ENCODE peak calls at places on chromosomes 4 and X, in four cellular contexts. J, U, V and L are unnamed samples.

GRCh38 chr4:106201373-106201772 is 114.6 kb downstream of the TBCK start:
- DNase-seq in J (peak), U (no peak), V (peak), L (no peak)

GRCh38 chr4:135065366-135065765 is 863.8 kb upstream of the PABPC4L start:
- DNase-seq in J (no peak), U (no peak), V (no peak), L (no peak)

GRCh38 chrX:133633162-133633561 is 217.9 kb upstream of the GPC4 start:
- DNase-seq in J (no peak), U (no peak), V (peak), L (no peak)

GRCh38 chr4:151304226-151304625 is 21.2 kb downstream of the SH3D19 start:
- DNase-seq in J (no peak), U (no peak), V (no peak), L (no peak)

GRCh38 chrX:3393581-3394111 is 47.2 kb upstream of the MXRA5 start:
- DNase-seq in J (no peak), U (no peak), V (no peak), L (no peak)

GRCh38 chr4:169058312-169058711 is 48.3 kb upstream of the CBR4 start:
- DNase-seq in J (no peak), U (no peak), V (no peak), L (no peak)

GRCh38 chrX:10884246-10884645 is 226.9 kb upstream of the HCCS start:
- DNase-seq in J (no peak), U (no peak), V (no peak), L (no peak)

GRCh38 chr4:143667461-143667860 is 33.0 kb downstream of the FREM3 start:
- DNase-seq in J (no peak), U (no peak), V (peak), L (no peak)

GRCh38 chrX:16060252-16060651 is 63.1 kb upstream of the GRPR start:
- DNase-seq in J (no peak), U (no peak), V (peak), L (no peak)

GRCh38 chrX:38652934-38653442 is 91.6 kb downstream of the TSPAN7 start:
- DNase-seq in J (peak), U (no peak), V (no peak), L (no peak)

GRCh38 chr4:176187610-176188009 is 7.8 kb downstream of the SPATA4 start:
- DNase-seq in J (no peak), U (no peak), V (no peak), L (no peak)

GRCh38 chr4:93960916-93961315 is 132.4 kb downstream of the ATOH1 start:
- DNase-seq in J (no peak), U (no peak), V (no peak), L (no peak)

GRCh38 chr4:163484906-163485305 is 9.6 kb upstream of the TMA16 start:
- DNase-seq in J (peak), U (peak), V (peak), L (peak)

GRCh38 chr4:113784497-113785254 is 23.1 kb upstream of the CAMK2D start:
- DNase-seq in J (no peak), U (no peak), V (no peak), L (no peak)

GRCh38 chr4:139476363-139476762 is 22.4 kb downstream of the RAB33B start:
- DNase-seq in J (no peak), U (no peak), V (no peak), L (no peak)

GRCh38 chrX:18348047-18348446 is 6.4 kb downstream of the SCML2 start:
- DNase-seq in J (no peak), U (no peak), V (no peak), L (no peak)

GRCh38 chrX:129701624-129702069 is 37.1 kb upstream of the XPNPEP2 start:
- DNase-seq in J (no peak), U (no peak), V (no peak), L (no peak)

GRCh38 chr4:52655505-52655904 is 3.6 kb downstream of the USP46 start:
- DNase-seq in J (no peak), U (no peak), V (no peak), L (no peak)

GRCh38 chr4:176123710-176124407 is 58.2 kb downstream of the WDR17 start:
- DNase-seq in J (peak), U (no peak), V (peak), L (peak)

GRCh38 chrX:95539041-95539440 is 1145.6 kb upstream of the DIAPH2 start:
- DNase-seq in J (no peak), U (no peak), V (no peak), L (no peak)

GRCh38 chrX:101397779-101398178 is 7.0 kb downstream of the RPL36A start:
- DNase-seq in J (peak), U (no peak), V (no peak), L (no peak)

GRCh38 chr4:156929706-156930105 is 41.9 kb downstream of the PDGFC start:
- DNase-seq in J (no peak), U (no peak), V (no peak), L (no peak)

GRCh38 chr4:2266821-2267220 is 4.9 kb upstream of the MXD4 start:
- DNase-seq in J (no peak), U (no peak), V (no peak), L (no peak)

GRCh38 chr4:2267320-2267811 is 5.5 kb upstream of the MXD4 start:
- DNase-seq in J (peak), U (no peak), V (no peak), L (no peak)

GRCh38 chr4:2265113-2266110 is 3.5 kb upstream of the MXD4 start:
- DNase-seq in J (no peak), U (no peak), V (no peak), L (no peak)

GRCh38 chr4:2264481-2265041 is 2.7 kb upstream of the MXD4 start:
- DNase-seq in J (no peak), U (no peak), V (no peak), L (no peak)

GRCh38 chr4:2266181-2266580 is 4.3 kb upstream of the MXD4 start:
- DNase-seq in J (no peak), U (no peak), V (peak), L (no peak)
- TF ChIP-seq TEAD4 in J (no peak), U (no peak), V (no peak), L (no peak)

GRCh38 chr4:140581078-140581477 is 12.3 kb upstream of the UCP1 start:
- DNase-seq in J (no peak), U (no peak), V (no peak), L (no peak)
- TF ChIP-seq TEAD4 in J (no peak), U (no peak), V (no peak), L (no peak)

GRCh38 chr4:88866862-88867550 is 169.4 kb upstream of the NAP1L5 start:
- DNase-seq in J (no peak), U (no peak), V (no peak), L (no peak)
- TF ChIP-seq TEAD4 in J (no peak), U (no peak), V (no peak), L (no peak)

GRCh38 chrX:42686296-42686695 is 91.7 kb downstream of the PPP1R2C start:
- DNase-seq in J (no peak), U (no peak), V (no peak), L (no peak)
- TF ChIP-seq TEAD4 in J (no peak), U (no peak), V (no peak), L (no peak)

GRCh38 chrX:150084474-150085229 is 146.4 kb upstream of the EOLA2 start:
- DNase-seq in J (no peak), U (no peak), V (no peak), L (no peak)
- TF ChIP-seq TEAD4 in J (no peak), U (no peak), V (peak), L (no peak)

GRCh38 chr4:84279678-84280077 is 219.4 kb downstream of the NKX6-1 start:
- DNase-seq in J (no peak), U (no peak), V (no peak), L (no peak)
- TF ChIP-seq TEAD4 in J (no peak), U (no peak), V (no peak), L (no peak)

DNA sequence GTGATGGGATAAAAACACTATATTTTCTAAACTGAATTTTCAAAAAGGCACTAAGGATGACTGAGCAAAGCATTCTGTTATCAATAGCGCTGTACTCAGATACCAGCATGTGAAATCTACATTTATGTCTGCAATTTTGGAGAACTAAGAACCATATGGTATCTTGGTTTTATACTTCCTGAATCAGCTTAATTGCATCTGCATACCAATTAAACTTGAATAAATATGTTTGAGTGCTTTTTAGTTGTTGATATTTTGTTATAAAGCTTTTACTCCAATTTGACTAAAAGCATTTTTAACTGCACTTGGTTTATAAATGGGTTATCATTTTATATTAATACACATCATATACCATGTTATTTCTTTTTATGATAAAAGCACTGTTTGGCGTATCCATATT is 154.8 kb downstream of the CCSER1 start:
- DNase-seq in J (no peak), U (no peak), V (no peak), L (no peak)
- TF ChIP-seq TEAD4 in J (no peak), U (no peak), V (no peak), L (no peak)

DNA sequence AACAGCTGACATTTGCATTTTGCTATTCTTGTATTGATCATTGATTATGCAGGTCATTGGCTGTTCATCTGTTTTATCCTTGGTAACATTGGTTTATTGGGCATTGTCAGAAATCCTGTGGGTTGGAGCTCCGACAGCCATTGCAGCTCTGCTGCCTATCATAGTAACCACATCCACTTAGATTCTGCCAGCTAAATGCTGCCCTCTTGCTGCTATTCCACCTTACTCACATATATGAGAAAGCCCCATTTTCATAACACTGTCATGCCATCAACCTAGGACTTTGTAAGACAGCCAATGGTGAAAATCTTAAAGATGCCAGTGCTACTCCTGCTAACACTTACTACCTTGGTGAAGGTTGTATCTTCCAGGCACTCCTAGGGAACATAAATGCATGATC is 187.3 kb upstream of the CXCL13 start:
- DNase-seq in J (no peak), U (no peak), V (peak), L (no peak)
- TF ChIP-seq TEAD4 in J (no peak), U (no peak), V (no peak), L (no peak)

GRCh38 chr4:687048-687974 is 1.6 kb downstream of the SLC49A3 start:
- DNase-seq in J (peak), U (no peak), V (peak), L (no peak)
- TF ChIP-seq TEAD4 in J (no peak), U (no peak), V (no peak), L (no peak)